ENCODE peak calls at places on chromosome 1, in nine cellular contexts. A is heart left ventricle; Z is Caco-2; X is CD8-positive, alpha-beta memory T cell; M is psoas muscle; V is effector memory CD4-positive, alpha-beta T cell; W is SK-N-SH; R is CD4-positive, alpha-beta memory T cell; S is CD8-positive, alpha-beta T cell. E is an unnamed sample.

GRCh38 chr1:173715538-173715844 is 710 bp downstream of the KLHL20 start:
- DNase-seq in M (no peak), Z (no peak), R (no peak), A (no peak), X (no peak), V (no peak), W (no peak), S (no peak), E (no peak)

GRCh38 chr1:162626089-162626488 is 6.2 kb upstream of the DDR2 start:
- DNase-seq in M (no peak), Z (no peak), S (no peak), V (no peak), R (no peak), X (no peak), W (no peak), A (no peak), E (no peak)

GRCh38 chr1:109258481-109259466 is 9.4 kb downstream of the CELSR2 start:
- DNase-seq in R (peak; percentile 36), A (no peak), W (no peak), X (no peak), M (no peak), V (no peak), Z (no peak), S (no peak), E (no peak)

GRCh38 chr1:234270103-234270502 is 103.2 kb upstream of the COA6 start:
- DNase-seq in M (no peak), R (no peak), X (no peak), W (no peak), V (no peak), Z (no peak), A (no peak), S (no peak), E (no peak)

GRCh38 chr1:11374748-11375110 is 101.7 kb downstream of the UBIAD1 start:
- DNase-seq in W (no peak), M (no peak), Z (no peak), X (no peak), S (no peak), R (no peak), V (no peak), A (no peak), E (no peak)

GRCh38 chr1:11806307-11806936 is 431 bp downstream of the CLCN6 start:
- DNase-seq in W (no peak), M (no peak), Z (no peak), X (no peak), R (no peak), S (no peak), V (no peak), A (no peak), E (no peak)

GRCh38 chr1:231093158-231093922 is 53.3 kb upstream of the FAM89A start:
- DNase-seq in V (no peak), Z (peak; percentile 39), A (no peak), X (no peak), M (no peak), S (no peak), R (no peak), W (no peak), E (no peak)

GRCh38 chr1:204684551-204685235 is 845 bp downstream of the LRRN2 start:
- DNase-seq in S (no peak), A (peak; percentile 36), Z (no peak), W (no peak), R (no peak), V (no peak), M (no peak), X (no peak), E (peak; percentile 19)

GRCh38 chr1:178101266-178101630 is 7.3 kb downstream of the RASAL2 start:
- DNase-seq in X (no peak), S (no peak), Z (no peak), V (no peak), R (no peak), A (no peak), W (no peak), M (no peak), E (no peak)

GRCh38 chr1:25174363-25174729 is 58.0 kb downstream of the SYF2 start:
- DNase-seq in V (no peak), A (no peak), R (no peak), M (no peak), S (peak; percentile 23), Z (no peak), W (no peak), X (no peak), E (no peak)

GRCh38 chr1:232574077-232574476 is 55.9 kb downstream of the SIPA1L2 start:
- DNase-seq in Z (no peak), A (no peak), M (no peak), X (no peak), S (no peak), R (no peak), W (no peak), V (no peak), E (no peak)
- H3K4me1 ChIP-seq in Z (no peaks in the 10 kb centered on the region), A (peaks cover 75% of the 10 kb centered on the region), M (peaks cover 2% of the 10 kb centered on the region), X (peaks cover 25% of the 10 kb centered on the region), S (peaks cover 14% of the 10 kb centered on the region), R (peaks cover 20% of the 10 kb centered on the region), W (peaks cover 5% of the 10 kb centered on the region), V (peaks cover 13% of the 10 kb centered on the region), E (peaks cover 81% of the 10 kb centered on the region)

GRCh38 chr1:66271904-66272254 is 262.1 kb upstream of the SGIP1 start:
- DNase-seq in Z (no peak), W (peak; percentile 13), S (no peak), M (peak; percentile 67), X (no peak), R (no peak), A (peak; percentile 86), V (no peak), E (peak; percentile 70)

GRCh38 chr1:66271216-66271903 is 262.6 kb upstream of the SGIP1 start:
- DNase-seq in V (no peak), X (no peak), R (peak; percentile 69), W (peak; percentile 72), M (peak; percentile 87), Z (peak; percentile 25), S (no peak), A (peak; percentile 92), E (peak; percentile 79)

GRCh38 chr1:66269222-66269621 is 264.7 kb upstream of the SGIP1 start:
- DNase-seq in R (no peak), X (no peak), A (no peak), V (no peak), Z (no peak), S (no peak), W (no peak), M (no peak), E (no peak)

GRCh38 chr1:66267211-66267940 is 266.6 kb upstream of the SGIP1 start:
- DNase-seq in A (no peak), Z (no peak), S (no peak), X (no peak), V (no peak), R (no peak), M (no peak), W (no peak), E (no peak)

GRCh38 chr1:66270122-66270812 is 263.7 kb upstream of the SGIP1 start:
- DNase-seq in S (no peak), A (no peak), X (no peak), W (no peak), Z (no peak), R (no peak), V (no peak), M (no peak), E (no peak)
- H3K4me1 ChIP-seq in S (peaks cover 27% of the 10 kb centered on the region), A (peaks cover 77% of the 10 kb centered on the region), X (peaks cover 27% of the 10 kb centered on the region), W (peaks cover 16% of the 10 kb centered on the region), Z (no peaks in the 10 kb centered on the region), R (peaks cover 54% of the 10 kb centered on the region), V (peaks cover 9% of the 10 kb centered on the region), M (peaks cover 73% of the 10 kb centered on the region), E (peaks cover 97% of the 10 kb centered on the region)

DNA sequence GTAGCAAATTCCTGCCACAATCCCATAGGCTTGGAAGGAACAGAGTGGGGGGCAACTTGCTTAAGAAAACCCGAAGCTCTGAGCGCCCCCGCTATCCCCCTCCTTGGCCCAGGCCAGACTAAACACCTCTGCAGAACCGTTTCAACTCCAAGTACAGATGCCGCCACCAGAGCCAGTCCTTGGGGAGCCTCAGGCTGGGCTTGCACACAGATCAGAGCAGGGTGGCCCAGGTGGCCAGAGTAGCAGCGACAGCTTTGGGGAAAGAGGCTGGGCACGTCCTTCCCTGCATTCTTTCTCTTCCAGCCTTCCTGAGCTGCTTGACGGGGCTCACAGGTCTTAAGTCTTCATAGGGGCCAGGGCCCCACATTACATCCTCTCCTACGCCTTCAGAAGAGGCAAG is 181.6 kb upstream of the ZC3H12A start:
- DNase-seq in R (no peak), X (no peak), M (no peak), Z (no peak), W (no peak), V (no peak), S (no peak), A (no peak), E (no peak)
- H3K4me1 ChIP-seq in R (no peaks in the 10 kb centered on the region), X (no peaks in the 10 kb centered on the region), M (no peaks in the 10 kb centered on the region), Z (no peaks in the 10 kb centered on the region), W (peaks cover 5% of the 10 kb centered on the region), V (no peaks in the 10 kb centered on the region), S (no peaks in the 10 kb centered on the region), A (no peaks in the 10 kb centered on the region), E (no peaks in the 10 kb centered on the region)

GRCh38 chr1:39409055-39409816 is 82.2 kb upstream of the BMP8A start:
- DNase-seq in M (peak; percentile 58), V (no peak), X (no peak), S (peak; percentile 63), Z (no peak), W (peak; percentile 68), A (peak; percentile 70), R (peak; percentile 42), E (peak; percentile 57)

GRCh38 chr1:39412079-39412478 is 79.4 kb upstream of the BMP8A start:
- DNase-seq in M (no peak), S (no peak), W (no peak), Z (no peak), V (no peak), X (no peak), A (no peak), R (no peak), E (no peak)

GRCh38 chr1:39412892-39413291 is 78.5 kb upstream of the BMP8A start:
- DNase-seq in S (no peak), M (no peak), R (no peak), Z (no peak), V (no peak), A (no peak), X (no peak), W (no peak), E (no peak)

GRCh38 chr1:39411526-39411925 is 79.9 kb upstream of the BMP8A start:
- DNase-seq in X (no peak), M (no peak), W (no peak), S (no peak), R (no peak), V (no peak), A (no peak), Z (no peak), E (no peak)

DNA sequence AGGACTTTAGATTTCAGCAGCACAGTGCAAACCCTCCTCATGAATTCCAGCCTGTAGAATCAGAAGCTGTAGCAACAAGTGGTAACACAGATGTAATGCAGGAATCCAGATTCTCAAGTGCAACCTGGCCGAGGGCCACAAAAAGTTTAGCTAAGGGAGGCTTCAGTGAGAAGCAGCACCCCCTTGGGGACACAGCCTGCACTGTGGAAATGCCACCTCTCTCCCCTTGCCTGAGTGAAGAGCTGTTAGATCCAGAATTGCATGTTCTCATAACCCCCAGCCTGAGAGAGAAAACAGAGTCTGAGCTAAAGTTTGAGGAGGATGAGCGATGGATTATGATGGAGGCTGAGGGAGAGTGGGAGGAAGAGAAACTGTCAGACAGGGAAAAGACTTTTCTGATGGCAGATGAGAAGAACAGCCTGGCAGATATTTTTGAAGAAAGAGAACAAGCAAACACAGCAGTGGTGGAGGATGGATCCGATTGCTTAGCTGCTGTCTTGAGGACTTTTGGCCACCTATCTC is 80.5 kb upstream of the BMP8A start:
- DNase-seq in M (peak; percentile 91), A (peak; percentile 91), W (peak; percentile 74), X (peak; percentile 74), S (peak; percentile 74), R (peak; percentile 82), V (peak; percentile 31), Z (peak; percentile 50), E (peak; percentile 84)
- H3K4me1 ChIP-seq in M (peaks cover 69% of the 10 kb centered on the region), A (peaks cover 82% of the 10 kb centered on the region), W (peaks cover 49% of the 10 kb centered on the region), X (peaks cover 32% of the 10 kb centered on the region), S (peaks cover 35% of the 10 kb centered on the region), R (peaks cover 45% of the 10 kb centered on the region), V (peaks cover 17% of the 10 kb centered on the region), Z (peaks cover 20% of the 10 kb centered on the region), E (peaks cover 91% of the 10 kb centered on the region)